ENCODE peak calls at places on chromosomes 7 and 10, in four cellular contexts. One of them, this sample, is unnamed.

GRCh38 chr7:710161-710560 is 16.3 kb upstream of the DNAAF5 start:
- DNase-seq in mammary epithelial cell: no peak
- DNase-seq in fibroblast of lung: no peak
- DNase-seq in mesothelial cell of epicardium: no peak
- DNase-seq in this sample: no peak

GRCh38 chr10:27819781-27820531 is 74.3 kb upstream of the MKX start:
- DNase-seq in mammary epithelial cell: peak; percentile 4
- DNase-seq in fibroblast of lung: peak; percentile 89
- DNase-seq in mesothelial cell of epicardium: no peak
- DNase-seq in this sample: no peak

GRCh38 chr10:57964371-57964770 is 303.3 kb downstream of the IPMK start:
- DNase-seq in mammary epithelial cell: peak; percentile 78
- DNase-seq in fibroblast of lung: peak; percentile 93
- DNase-seq in mesothelial cell of epicardium: no peak
- DNase-seq in this sample: no peak

GRCh38 chr10:64976150-64976549 is 1454.9 kb downstream of the REEP3 start:
- DNase-seq in mammary epithelial cell: no peak
- DNase-seq in fibroblast of lung: no peak
- DNase-seq in mesothelial cell of epicardium: no peak
- DNase-seq in this sample: no peak

GRCh38 chr10:52771534-52772455 is 789 bp downstream of the MBL2 start:
- DNase-seq in mammary epithelial cell: peak; percentile 59
- DNase-seq in fibroblast of lung: peak; percentile 19
- DNase-seq in mesothelial cell of epicardium: no peak
- DNase-seq in this sample: no peak

GRCh38 chr10:71270301-71270777 is 48.7 kb upstream of the SLC29A3 start:
- DNase-seq in mammary epithelial cell: peak; percentile 31
- DNase-seq in fibroblast of lung: peak; percentile 79
- DNase-seq in mesothelial cell of epicardium: no peak
- DNase-seq in this sample: peak; percentile 8

GRCh38 chr7:20435305-20435704 is 104.6 kb downstream of the ITGB8 start:
- DNase-seq in mammary epithelial cell: no peak
- DNase-seq in fibroblast of lung: peak; percentile 54
- DNase-seq in mesothelial cell of epicardium: no peak
- DNase-seq in this sample: no peak

GRCh38 chr10:3233486-3233990 is 61.0 kb upstream of the PITRM1 start:
- DNase-seq in mammary epithelial cell: no peak
- DNase-seq in fibroblast of lung: no peak
- DNase-seq in mesothelial cell of epicardium: no peak
- DNase-seq in this sample: no peak

GRCh38 chr10:132904814-132905649 is 37.3 kb downstream of the CFAP46 start:
- DNase-seq in mammary epithelial cell: no peak
- DNase-seq in fibroblast of lung: peak; percentile 6
- DNase-seq in mesothelial cell of epicardium: no peak
- DNase-seq in this sample: no peak

GRCh38 chr7:27515933-27516332 is 146.8 kb downstream of the HIBADH start:
- DNase-seq in mammary epithelial cell: peak; percentile 13
- DNase-seq in fibroblast of lung: peak; percentile 8
- DNase-seq in mesothelial cell of epicardium: no peak
- DNase-seq in this sample: no peak

GRCh38 chr10:450463-450862 is 239.0 kb downstream of the DIP2C start:
- DNase-seq in mammary epithelial cell: no peak
- DNase-seq in fibroblast of lung: no peak
- DNase-seq in mesothelial cell of epicardium: no peak
- DNase-seq in this sample: no peak

GRCh38 chr10:101270763-101271162 is 41.5 kb upstream of the LBX1 start:
- DNase-seq in mammary epithelial cell: no peak
- DNase-seq in fibroblast of lung: no peak
- DNase-seq in mesothelial cell of epicardium: no peak
- DNase-seq in this sample: no peak

GRCh38 chr7:2029211-2029905 is 203.4 kb downstream of the MAD1L1 start:
- DNase-seq in mammary epithelial cell: no peak
- DNase-seq in fibroblast of lung: no peak
- DNase-seq in mesothelial cell of epicardium: peak; percentile 10
- DNase-seq in this sample: no peak

GRCh38 chr7:18770154-18770807 is 274.7 kb downstream of the HDAC9 start:
- DNase-seq in mammary epithelial cell: peak; percentile 60
- DNase-seq in fibroblast of lung: peak; percentile 93
- DNase-seq in mesothelial cell of epicardium: no peak
- DNase-seq in this sample: no peak

GRCh38 chr10:122565766-122566206 is 5.2 kb downstream of the DMBT1 start:
- DNase-seq in mammary epithelial cell: peak; percentile 78
- DNase-seq in fibroblast of lung: peak; percentile 72
- DNase-seq in mesothelial cell of epicardium: peak; percentile 56
- DNase-seq in this sample: peak; percentile 1

GRCh38 chr10:71805776-71806705 is 32.7 kb upstream of the VSIR start:
- DNase-seq in mammary epithelial cell: no peak
- DNase-seq in fibroblast of lung: peak; percentile 20
- DNase-seq in mesothelial cell of epicardium: no peak
- DNase-seq in this sample: no peak

GRCh38 chr10:44805461-44806210 is 105.5 kb upstream of the TMEM72 start:
- DNase-seq in mammary epithelial cell: no peak
- DNase-seq in fibroblast of lung: peak; percentile 40
- DNase-seq in mesothelial cell of epicardium: no peak
- DNase-seq in this sample: no peak

GRCh38 chr10:32957341-32958084 is 517 bp downstream of the ITGB1 start:
- DNase-seq in mammary epithelial cell: peak; percentile 58
- DNase-seq in fibroblast of lung: no peak
- DNase-seq in mesothelial cell of epicardium: peak; percentile 34
- DNase-seq in this sample: no peak

GRCh38 chr7:150451833-150452431 is 1.5 kb downstream of the GIMAP8 start:
- DNase-seq in mammary epithelial cell: no peak
- DNase-seq in fibroblast of lung: no peak
- DNase-seq in mesothelial cell of epicardium: no peak
- DNase-seq in this sample: no peak

GRCh38 chr7:159211540-159212182 is 67.0 kb upstream of the VIPR2 start:
- DNase-seq in mammary epithelial cell: no peak
- DNase-seq in fibroblast of lung: no peak
- DNase-seq in mesothelial cell of epicardium: no peak
- DNase-seq in this sample: no peak

GRCh38 chr7:5594616-5595544 is 171.2 kb upstream of the TNRC18 start:
- DNase-seq in mammary epithelial cell: peak; percentile 60
- DNase-seq in fibroblast of lung: peak; percentile 50
- DNase-seq in mesothelial cell of epicardium: no peak
- DNase-seq in this sample: no peak

GRCh38 chr7:116236020-116236630 is 25.8 kb downstream of the TES start:
- DNase-seq in mammary epithelial cell: no peak
- DNase-seq in fibroblast of lung: no peak
- DNase-seq in mesothelial cell of epicardium: no peak
- DNase-seq in this sample: no peak

GRCh38 chr10:6514180-6514579 is 65.9 kb downstream of the PRKCQ start:
- DNase-seq in mammary epithelial cell: no peak
- DNase-seq in fibroblast of lung: no peak
- DNase-seq in mesothelial cell of epicardium: no peak
- DNase-seq in this sample: no peak

GRCh38 chr7:40470111-40470736 is 335.4 kb downstream of the SUGCT start:
- DNase-seq in mammary epithelial cell: no peak
- DNase-seq in fibroblast of lung: peak; percentile 83
- DNase-seq in mesothelial cell of epicardium: no peak
- DNase-seq in this sample: no peak